ENCODE peak calls at places on chromosome 18, in five cellular contexts. H is stimulated activated CD4-positive, alpha-beta T cell treated with anti-CD3 and anti-CD28 coated beads, TNF-alpha, amount 100 ng/mL, for 24 hours; J is GM18507; M is T-helper 1 cell; V is NCI-H460. R is an unnamed sample.

GRCh38 chr18:45774065-45774521 is 50.1 kb downstream of the SLC14A1 start:
- DNase-seq in H (no peak), J (no peak), M (no peak), V (no peak), R (no peak)

GRCh38 chr18:37540424-37541121 is 25.0 kb downstream of the CELF4 start:
- DNase-seq in H (no peak), J (no peak), M (no peak), V (no peak), R (no peak)

GRCh38 chr18:59481436-59481835 is 122.4 kb upstream of the LMAN1 start:
- DNase-seq in H (no peak), J (no peak), M (no peak), V (no peak), R (no peak)

GRCh38 chr18:69585696-69586095 is 185.0 kb downstream of the DOK6 start:
- DNase-seq in H (no peak), J (no peak), M (no peak), V (no peak), R (no peak)

GRCh38 chr18:62027914-62028520 is 135.2 kb upstream of the RNF152 start:
- DNase-seq in H (no peak), J (no peak), M (no peak), V (no peak), R (no peak)

GRCh38 chr18:26307161-26307773 is 81.0 kb downstream of the TAF4B start:
- DNase-seq in H (no peak), J (peak), M (no peak), V (peak), R (no peak)

GRCh38 chr18:47150824-47151366 is 595 bp upstream of the HDHD2 start:
- DNase-seq in H (no peak), J (no peak), M (no peak), V (no peak), R (no peak)

GRCh38 chr18:34595673-34596072 is 114.4 kb upstream of the DTNA start:
- DNase-seq in H (no peak), J (no peak), M (no peak), V (peak), R (no peak)

GRCh38 chr18:3458952-3459853 is 9.2 kb downstream of the TGIF1 start:
- DNase-seq in H (no peak), J (no peak), M (no peak), V (no peak), R (no peak)

GRCh38 chr18:5975111-5975622 is 79.8 kb upstream of the TMEM200C start:
- DNase-seq in H (no peak), J (peak), M (no peak), V (no peak), R (no peak)

GRCh38 chr18:3585656-3586509 is 135.9 kb downstream of the TGIF1 start:
- DNase-seq in H (peak), J (no peak), M (peak), V (peak), R (peak)

GRCh38 chr18:40841473-40841872 is 1113.6 kb upstream of the PIK3C3 start:
- DNase-seq in H (no peak), J (no peak), M (no peak), V (no peak), R (no peak)

GRCh38 chr18:22547807-22548561 is 130.3 kb upstream of the CTAGE1 start:
- DNase-seq in H (no peak), J (no peak), M (no peak), V (no peak), R (no peak)

GRCh38 chr18:48106976-48107781 is 176.7 kb upstream of the SMAD2 start:
- DNase-seq in H (no peak), J (no peak), M (no peak), V (no peak), R (no peak)

GRCh38 chr18:62723666-62724281 is 8.4 kb downstream of the PHLPP1 start:
- DNase-seq in H (no peak), J (no peak), M (no peak), V (no peak), R (no peak)

GRCh38 chr18:57942090-57942489 is 101.9 kb upstream of the NEDD4L start:
- DNase-seq in H (no peak), J (no peak), M (no peak), V (peak), R (no peak)

GRCh38 chr18:489244-490023 is 11.1 kb downstream of the COLEC12 start:
- DNase-seq in H (no peak), J (no peak), M (no peak), V (no peak), R (no peak)

GRCh38 chr18:9211955-9212354 is 75.4 kb downstream of the ANKRD12 start:
- DNase-seq in H (no peak), J (no peak), M (no peak), V (no peak), R (no peak)

GRCh38 chr18:9763876-9764605 is 55.9 kb downstream of the RAB31 start:
- DNase-seq in H (no peak), J (no peak), M (no peak), V (no peak), R (no peak)

GRCh38 chr18:79786781-79787526 is 10.8 kb upstream of the KCNG2 start:
- DNase-seq in H (no peak), J (no peak), M (no peak), V (peak), R (no peak)

GRCh38 chr18:48846423-48846932 is 104.3 kb downstream of the SMAD7 start:
- DNase-seq in H (no peak), J (no peak), M (no peak), V (no peak), R (no peak)

GRCh38 chr18:8188196-8188595 is 421.0 kb upstream of the RAB12 start:
- DNase-seq in H (no peak), J (no peak), M (no peak), V (no peak), R (no peak)

GRCh38 chr18:34548120-34548972 is 161.8 kb upstream of the DTNA start:
- DNase-seq in H (no peak), J (no peak), M (no peak), V (no peak), R (no peak)

GRCh38 chr18:31274915-31275314 is 43.0 kb upstream of the DSG1 start:
- DNase-seq in H (no peak), J (no peak), M (no peak), V (peak), R (no peak)

GRCh38 chr18:23838801-23839366 is 149.6 kb downstream of the LAMA3 start:
- DNase-seq in H (no peak), J (no peak), M (no peak), V (no peak), R (no peak)

GRCh38 chr18:32317651-32318050 is 127.8 kb downstream of the MEP1B start:
- DNase-seq in H (no peak), J (no peak), M (no peak), V (no peak), R (no peak)

GRCh38 chr18:9952633-9953416 is 39.0 kb downstream of the VAPA start:
- DNase-seq in H (no peak), J (no peak), M (no peak), V (no peak), R (no peak)

GRCh38 chr18:63505566-63506335 is 29.0 kb downstream of the SERPINB5 start:
- DNase-seq in H (peak), J (no peak), M (no peak), V (peak), R (no peak)

GRCh38 chr18:45167631-45168225 is 447.5 kb upstream of the SLC14A2 start:
- DNase-seq in H (no peak), J (no peak), M (no peak), V (no peak), R (no peak)

GRCh38 chr18:21741511-21742322 is 1.1 kb downstream of the MIB1 start:
- DNase-seq in H (peak), J (no peak), M (no peak), V (no peak), R (no peak)

GRCh38 chr18:8982416-8983183 is 119.9 kb upstream of the NDUFV2 start:
- DNase-seq in H (no peak), J (no peak), M (no peak), V (peak), R (no peak)